ENCODE peak calls at places on chromosomes 1 and 21, in six cellular contexts. One of them, this sample, is unnamed.

GRCh38 chr1:208203848-208204609 is 40.2 kb downstream of the PLXNA2 start:
- DNase-seq in H9: no peak
- DNase-seq in mammary epithelial cell: no peak
- DNase-seq in mesendoderm: peak; percentile 83
- DNase-seq in PC-3: no peak
- DNase-seq in prostate gland: no peak
- DNase-seq in this sample: no peak

GRCh38 chr1:211680752-211681327 is 5.4 kb upstream of the NEK2 start:
- DNase-seq in H9: no peak
- DNase-seq in mammary epithelial cell: peak; percentile 72
- DNase-seq in mesendoderm: peak; percentile 89
- DNase-seq in PC-3: peak; percentile 94
- DNase-seq in prostate gland: peak; percentile 59
- DNase-seq in this sample: peak; percentile 40

GRCh38 chr1:173333581-173333980 is 126.5 kb upstream of the TNFSF4 start:
- DNase-seq in H9: no peak
- DNase-seq in mammary epithelial cell: no peak
- DNase-seq in mesendoderm: no peak
- DNase-seq in PC-3: no peak
- DNase-seq in prostate gland: no peak
- DNase-seq in this sample: no peak

GRCh38 chr1:183554577-183554976 is 35.7 kb downstream of the NCF2 start:
- DNase-seq in H9: no peak
- DNase-seq in mammary epithelial cell: no peak
- DNase-seq in mesendoderm: no peak
- DNase-seq in PC-3: no peak
- DNase-seq in prostate gland: no peak
- DNase-seq in this sample: no peak

GRCh38 chr1:16986113-16986512 is 5.7 kb upstream of the MFAP2 start:
- DNase-seq in H9: no peak
- DNase-seq in mammary epithelial cell: no peak
- DNase-seq in mesendoderm: no peak
- DNase-seq in PC-3: no peak
- DNase-seq in prostate gland: no peak
- DNase-seq in this sample: no peak

GRCh38 chr1:232620356-232620841 is 9.5 kb downstream of the SIPA1L2 start:
- DNase-seq in H9: peak; percentile 50
- DNase-seq in mammary epithelial cell: peak; percentile 45
- DNase-seq in mesendoderm: peak; percentile 81
- DNase-seq in PC-3: peak; percentile 47
- DNase-seq in prostate gland: peak; percentile 46
- DNase-seq in this sample: no peak

GRCh38 chr1:147822292-147822691 is 61.9 kb upstream of the GJA5 start:
- DNase-seq in H9: no peak
- DNase-seq in mammary epithelial cell: no peak
- DNase-seq in mesendoderm: no peak
- DNase-seq in PC-3: peak; percentile 55
- DNase-seq in prostate gland: no peak
- DNase-seq in this sample: no peak

GRCh38 chr1:29856663-29857224 is 620.4 kb downstream of the PTPRU start:
- DNase-seq in H9: no peak
- DNase-seq in mammary epithelial cell: no peak
- DNase-seq in mesendoderm: no peak
- DNase-seq in PC-3: no peak
- DNase-seq in prostate gland: no peak
- DNase-seq in this sample: no peak

GRCh38 chr1:204294371-204294770 is 65.4 kb downstream of the PLEKHA6 start:
- DNase-seq in H9: no peak
- DNase-seq in mammary epithelial cell: peak; percentile 87
- DNase-seq in mesendoderm: peak; percentile 84
- DNase-seq in PC-3: peak; percentile 98
- DNase-seq in prostate gland: no peak
- DNase-seq in this sample: peak; percentile 27

GRCh38 chr1:30623431-30623830 is 100.0 kb downstream of the MATN1 start:
- DNase-seq in H9: no peak
- DNase-seq in mammary epithelial cell: no peak
- DNase-seq in mesendoderm: no peak
- DNase-seq in PC-3: no peak
- DNase-seq in prostate gland: no peak
- DNase-seq in this sample: no peak

GRCh38 chr1:41902125-41902524 is 16.6 kb downstream of the HIVEP3 start:
- DNase-seq in H9: no peak
- DNase-seq in mammary epithelial cell: no peak
- DNase-seq in mesendoderm: peak; percentile 98
- DNase-seq in PC-3: peak; percentile 59
- DNase-seq in prostate gland: no peak
- DNase-seq in this sample: no peak

GRCh38 chr1:87292684-87293493 is 35.8 kb upstream of the LMO4 start:
- DNase-seq in H9: peak; percentile 50
- DNase-seq in mammary epithelial cell: peak; percentile 21
- DNase-seq in mesendoderm: peak; percentile 71
- DNase-seq in PC-3: peak; percentile 75
- DNase-seq in prostate gland: peak; percentile 49
- DNase-seq in this sample: no peak

GRCh38 chr1:154608522-154609294 is 722 bp upstream of the ADAR start:
- DNase-seq in H9: peak; percentile 79
- DNase-seq in mammary epithelial cell: peak; percentile 42
- DNase-seq in mesendoderm: peak; percentile 90
- DNase-seq in PC-3: peak; percentile 61
- DNase-seq in prostate gland: peak; percentile 28
- DNase-seq in this sample: no peak

GRCh38 chr1:115469703-115470476 is 131.8 kb upstream of the NGF start:
- DNase-seq in H9: peak; percentile 88
- DNase-seq in mammary epithelial cell: peak; percentile 74
- DNase-seq in mesendoderm: peak; percentile 75
- DNase-seq in PC-3: peak; percentile 86
- DNase-seq in prostate gland: no peak
- DNase-seq in this sample: peak; percentile 31

GRCh38 chr1:246689409-246689997 is 34.7 kb upstream of the SCCPDH start:
- DNase-seq in H9: peak; percentile 72
- DNase-seq in mammary epithelial cell: peak; percentile 76
- DNase-seq in mesendoderm: peak; percentile 64
- DNase-seq in PC-3: peak; percentile 96
- DNase-seq in prostate gland: peak; percentile 73
- DNase-seq in this sample: no peak

GRCh38 chr1:166869318-166870099 is 6.6 kb downstream of the TADA1 start:
- DNase-seq in H9: no peak
- DNase-seq in mammary epithelial cell: no peak
- DNase-seq in mesendoderm: no peak
- DNase-seq in PC-3: no peak
- DNase-seq in prostate gland: no peak
- DNase-seq in this sample: no peak

GRCh38 chr1:70358921-70359564 is 4.5 kb upstream of the ANKRD13C start:
- DNase-seq in H9: no peak
- DNase-seq in mammary epithelial cell: peak; percentile 68
- DNase-seq in mesendoderm: no peak
- DNase-seq in PC-3: peak; percentile 91
- DNase-seq in prostate gland: no peak
- DNase-seq in this sample: peak; percentile 18

GRCh38 chr1:94720091-94720793 is 99.9 kb upstream of the SLC44A3 start:
- DNase-seq in H9: no peak
- DNase-seq in mammary epithelial cell: no peak
- DNase-seq in mesendoderm: no peak
- DNase-seq in PC-3: no peak
- DNase-seq in prostate gland: no peak
- DNase-seq in this sample: no peak

GRCh38 chr1:112704908-112705627 is 1.9 kb downstream of the RHOC start:
- DNase-seq in H9: peak; percentile 97
- DNase-seq in mammary epithelial cell: peak; percentile 98
- DNase-seq in mesendoderm: peak; percentile 100
- DNase-seq in PC-3: peak; percentile 97
- DNase-seq in prostate gland: peak; percentile 95
- DNase-seq in this sample: peak; percentile 91

GRCh38 chr1:234212764-234213406 is 160.4 kb upstream of the COA6 start:
- DNase-seq in H9: peak; percentile 70
- DNase-seq in mammary epithelial cell: peak; percentile 53
- DNase-seq in mesendoderm: peak; percentile 89
- DNase-seq in PC-3: peak; percentile 73
- DNase-seq in prostate gland: no peak
- DNase-seq in this sample: no peak

GRCh38 chr21:41369105-41369914 is 7.5 kb downstream of the MX2 start:
- DNase-seq in H9: peak; percentile 80
- DNase-seq in mammary epithelial cell: no peak
- DNase-seq in mesendoderm: peak; percentile 84
- DNase-seq in PC-3: no peak
- DNase-seq in prostate gland: no peak
- DNase-seq in this sample: no peak

GRCh38 chr21:45534591-45535331 is 7.5 kb downstream of the SLC19A1 start:
- DNase-seq in H9: no peak
- DNase-seq in mammary epithelial cell: no peak
- DNase-seq in mesendoderm: no peak
- DNase-seq in PC-3: no peak
- DNase-seq in prostate gland: no peak
- DNase-seq in this sample: no peak

GRCh38 chr1:43703836-43704235 is 3.5 kb upstream of the ST3GAL3 start:
- DNase-seq in H9: no peak
- DNase-seq in mammary epithelial cell: peak; percentile 36
- DNase-seq in mesendoderm: no peak
- DNase-seq in PC-3: no peak
- DNase-seq in prostate gland: no peak
- DNase-seq in this sample: no peak

GRCh38 chr1:33459766-33460543 is 12.5 kb upstream of the ZSCAN20 start:
- DNase-seq in H9: no peak
- DNase-seq in mammary epithelial cell: peak; percentile 68
- DNase-seq in mesendoderm: peak; percentile 29
- DNase-seq in PC-3: peak; percentile 75
- DNase-seq in prostate gland: no peak
- DNase-seq in this sample: peak; percentile 44

GRCh38 chr1:65792671-65793358 is at the start of gene PDE4B:
- DNase-seq in H9: peak; percentile 42
- DNase-seq in mammary epithelial cell: no peak
- DNase-seq in mesendoderm: peak; percentile 56
- DNase-seq in PC-3: no peak
- DNase-seq in prostate gland: no peak
- DNase-seq in this sample: no peak

GRCh38 chr1:226569879-226570547 is 21.4 kb downstream of the STUM start:
- DNase-seq in H9: peak; percentile 90
- DNase-seq in mammary epithelial cell: no peak
- DNase-seq in mesendoderm: peak; percentile 90
- DNase-seq in PC-3: peak; percentile 53
- DNase-seq in prostate gland: no peak
- DNase-seq in this sample: no peak

GRCh38 chr1:94270801-94271203 is 33.4 kb upstream of the ARHGAP29 start:
- DNase-seq in H9: no peak
- DNase-seq in mammary epithelial cell: peak; percentile 90
- DNase-seq in mesendoderm: no peak
- DNase-seq in PC-3: peak; percentile 96
- DNase-seq in prostate gland: no peak
- DNase-seq in this sample: no peak

GRCh38 chr21:33936221-33937038 is 20.8 kb upstream of the ATP5PO start:
- DNase-seq in H9: no peak
- DNase-seq in mammary epithelial cell: no peak
- DNase-seq in mesendoderm: peak; percentile 32
- DNase-seq in PC-3: no peak
- DNase-seq in prostate gland: no peak
- DNase-seq in this sample: no peak

GRCh38 chr21:45136500-45136899 is 62.1 kb downstream of the ADARB1 start:
- DNase-seq in H9: no peak
- DNase-seq in mammary epithelial cell: no peak
- DNase-seq in mesendoderm: no peak
- DNase-seq in PC-3: no peak
- DNase-seq in prostate gland: no peak
- DNase-seq in this sample: no peak

GRCh38 chr1:53583903-53584210 is 124.7 kb downstream of the DMRTB1 start:
- DNase-seq in H9: no peak
- DNase-seq in mammary epithelial cell: no peak
- DNase-seq in mesendoderm: no peak
- DNase-seq in PC-3: no peak
- DNase-seq in prostate gland: no peak
- DNase-seq in this sample: no peak

GRCh38 chr1:60421965-60422364 is 348.4 kb upstream of the C1orf87 start:
- DNase-seq in H9: no peak
- DNase-seq in mammary epithelial cell: no peak
- DNase-seq in mesendoderm: no peak
- DNase-seq in PC-3: no peak
- DNase-seq in prostate gland: no peak
- DNase-seq in this sample: no peak

GRCh38 chr1:38777464-38777957 is 82.1 kb downstream of the RRAGC start:
- DNase-seq in H9: no peak
- DNase-seq in mammary epithelial cell: no peak
- DNase-seq in mesendoderm: no peak
- DNase-seq in PC-3: no peak
- DNase-seq in prostate gland: no peak
- DNase-seq in this sample: no peak

GRCh38 chr1:172380441-172381244 is 39.8 kb upstream of the C1orf105 start:
- DNase-seq in H9: no peak
- DNase-seq in mammary epithelial cell: no peak
- DNase-seq in mesendoderm: no peak
- DNase-seq in PC-3: no peak
- DNase-seq in prostate gland: no peak
- DNase-seq in this sample: no peak

GRCh38 chr1:8878448-8879347 is at the start of gene ENO1:
- DNase-seq in H9: peak; percentile 95
- DNase-seq in mammary epithelial cell: peak; percentile 97
- DNase-seq in mesendoderm: peak; percentile 97
- DNase-seq in PC-3: peak; percentile 97
- DNase-seq in prostate gland: peak; percentile 98
- DNase-seq in this sample: peak; percentile 84
- H3K27ac ChIP-seq in H9: no peak within 1 kb of the TSS
- H3K27ac ChIP-seq in mammary epithelial cell: peak within 1 kb of the TSS; percentile 93
- H3K27ac ChIP-seq in mesendoderm: peak within 1 kb of the TSS; percentile 98
- H3K27ac ChIP-seq in PC-3: peak within 1 kb of the TSS; percentile 97
- H3K27ac ChIP-seq in prostate gland: peak within 1 kb of the TSS; percentile 95
- H3K27ac ChIP-seq in this sample: peak within 1 kb of the TSS; percentile 98

GRCh38 chr21:43913928-43914327 is 48.9 kb downstream of the AGPAT3 start:
- DNase-seq in H9: no peak
- DNase-seq in mammary epithelial cell: no peak
- DNase-seq in mesendoderm: no peak
- DNase-seq in PC-3: no peak
- DNase-seq in prostate gland: no peak
- DNase-seq in this sample: no peak
- H3K27ac ChIP-seq in H9: no peak overlapping the region
- H3K27ac ChIP-seq in mammary epithelial cell: no peak overlapping the region
- H3K27ac ChIP-seq in mesendoderm: no peak overlapping the region
- H3K27ac ChIP-seq in PC-3: no peak overlapping the region
- H3K27ac ChIP-seq in prostate gland: no peak overlapping the region
- H3K27ac ChIP-seq in this sample: no peak overlapping the region

DNA sequence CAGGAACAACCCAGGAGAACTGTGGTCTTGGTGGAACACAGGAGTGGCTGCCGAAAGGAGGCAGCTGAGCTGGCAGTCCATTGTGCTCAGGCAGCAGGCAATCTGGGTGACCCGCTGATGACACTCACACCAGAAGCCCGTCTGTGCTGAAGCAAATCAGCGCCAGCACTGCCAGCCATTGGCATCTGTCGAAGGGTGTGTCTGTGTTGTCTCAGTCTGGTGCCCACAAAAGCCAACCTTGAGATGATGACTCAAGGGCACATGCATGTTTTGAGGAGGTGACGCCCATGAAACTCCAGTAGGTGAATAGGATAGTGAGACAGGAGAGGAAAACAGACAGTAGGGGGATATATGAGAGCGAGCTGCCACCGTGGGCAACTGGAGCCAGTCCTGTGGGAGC is 167.3 kb downstream of the KAZN start:
- DNase-seq in H9: no peak
- DNase-seq in mammary epithelial cell: peak; percentile 95
- DNase-seq in mesendoderm: no peak
- DNase-seq in PC-3: peak; percentile 92
- DNase-seq in prostate gland: no peak
- DNase-seq in this sample: peak; percentile 87
- H3K27ac ChIP-seq in H9: no peak overlapping the region
- H3K27ac ChIP-seq in mammary epithelial cell: no peak overlapping the region
- H3K27ac ChIP-seq in mesendoderm: no peak overlapping the region
- H3K27ac ChIP-seq in PC-3: peak overlapping the region; percentile 41
- H3K27ac ChIP-seq in prostate gland: no peak overlapping the region
- H3K27ac ChIP-seq in this sample: peak overlapping the region; percentile 34

GRCh38 chr1:175470591-175470990 is 272.8 kb downstream of the TNR start:
- DNase-seq in H9: no peak
- DNase-seq in mammary epithelial cell: no peak
- DNase-seq in mesendoderm: no peak
- DNase-seq in PC-3: no peak
- DNase-seq in prostate gland: no peak
- DNase-seq in this sample: no peak
- H3K27ac ChIP-seq in H9: no peak overlapping the region
- H3K27ac ChIP-seq in mammary epithelial cell: no peak overlapping the region
- H3K27ac ChIP-seq in mesendoderm: no peak overlapping the region
- H3K27ac ChIP-seq in PC-3: no peak overlapping the region
- H3K27ac ChIP-seq in prostate gland: no peak overlapping the region
- H3K27ac ChIP-seq in this sample: peak overlapping the region; percentile 71